ENCODE peak calls at places on chromosomes 16 and 17, in eight cellular contexts. G is colonic mucosa, M is AG10803, V is Peyer's patch, A is adrenal gland, R is tibial nerve, H is IMR-90, K is lower lobe of right lung. J is an unnamed sample.

GRCh38 chr16:65468121-65468520 is 346.3 kb upstream of the CDH11 start:
- DNase-seq in R (no peak), V (no peak), A (no peak), G (no peak), H (no peak), M (no peak), K (no peak), J (no peak)

GRCh38 chr16:81401035-81401950 is 43.3 kb upstream of the CMIP start:
- DNase-seq in G (no peak), V (peak), M (peak), A (no peak), R (no peak), K (no peak), H (peak), J (peak)

GRCh38 chr17:27810211-27810901 is 10.0 kb upstream of the NOS2 start:
- DNase-seq in A (no peak), V (no peak), H (no peak), K (no peak), G (no peak), R (no peak), M (no peak), J (no peak)

GRCh38 chr16:71479420-71479819 is 9.7 kb downstream of the ZNF19 start:
- DNase-seq in R (no peak), M (no peak), K (no peak), G (no peak), H (peak), V (no peak), A (peak), J (peak)

GRCh38 chr16:76970087-76970744 is 220.8 kb upstream of the MON1B start:
- DNase-seq in G (no peak), M (no peak), A (peak), R (no peak), H (no peak), K (no peak), V (no peak), J (peak)

GRCh38 chr16:23030001-23030400 is 119.3 kb downstream of the USP31 start:
- DNase-seq in G (no peak), M (no peak), V (no peak), A (no peak), R (no peak), H (no peak), K (no peak), J (no peak)

GRCh38 chr16:68564367-68564985 is 25.4 kb downstream of the ZFP90 start:
- DNase-seq in G (no peak), M (peak), V (no peak), H (peak), A (no peak), K (no peak), R (no peak), J (peak)

GRCh38 chr16:20762404-20763123 is 1.2 kb upstream of the ACSM3 start:
- DNase-seq in G (no peak), A (no peak), K (no peak), V (no peak), M (no peak), R (no peak), H (no peak), J (no peak)

GRCh38 chr16:73405851-73406250 is 357.9 kb upstream of the ZFHX3 start:
- DNase-seq in V (no peak), A (no peak), G (no peak), M (peak), R (no peak), H (no peak), K (no peak), J (no peak)

GRCh38 chr17:855594-855993 is 73.4 kb downstream of the MRM3 start:
- DNase-seq in M (no peak), R (no peak), V (no peak), H (no peak), A (no peak), G (no peak), K (no peak), J (no peak)

GRCh38 chr16:87418644-87419043 is 26.5 kb downstream of the MAP1LC3B start:
- DNase-seq in K (no peak), V (no peak), A (no peak), G (peak), H (no peak), R (no peak), M (no peak), J (no peak)

GRCh38 chr16:64181526-64181925 is 940.3 kb downstream of the CDH11 start:
- DNase-seq in G (no peak), M (no peak), A (no peak), V (no peak), H (no peak), K (no peak), R (no peak), J (no peak)

GRCh38 chr16:16052916-16053315 is 103.5 kb downstream of the ABCC1 start:
- DNase-seq in H (peak), A (no peak), V (no peak), M (no peak), K (no peak), R (no peak), G (no peak), J (no peak)

GRCh38 chr17:7263071-7263800 is 958 bp upstream of the CLDN7 start:
- DNase-seq in H (no peak), G (peak), R (no peak), A (no peak), V (peak), M (no peak), K (peak), J (no peak)

GRCh38 chr17:50195196-50195865 is 6.1 kb downstream of the COL1A1 start:
- DNase-seq in G (no peak), M (peak), K (peak), R (no peak), V (no peak), A (no peak), H (peak), J (no peak)
- H3K4me3 ChIP-seq in G (no peak), M (peak), K (no peak), R (no peak), V (no peak), A (no peak), H (no peak), J (no peak)

DNA sequence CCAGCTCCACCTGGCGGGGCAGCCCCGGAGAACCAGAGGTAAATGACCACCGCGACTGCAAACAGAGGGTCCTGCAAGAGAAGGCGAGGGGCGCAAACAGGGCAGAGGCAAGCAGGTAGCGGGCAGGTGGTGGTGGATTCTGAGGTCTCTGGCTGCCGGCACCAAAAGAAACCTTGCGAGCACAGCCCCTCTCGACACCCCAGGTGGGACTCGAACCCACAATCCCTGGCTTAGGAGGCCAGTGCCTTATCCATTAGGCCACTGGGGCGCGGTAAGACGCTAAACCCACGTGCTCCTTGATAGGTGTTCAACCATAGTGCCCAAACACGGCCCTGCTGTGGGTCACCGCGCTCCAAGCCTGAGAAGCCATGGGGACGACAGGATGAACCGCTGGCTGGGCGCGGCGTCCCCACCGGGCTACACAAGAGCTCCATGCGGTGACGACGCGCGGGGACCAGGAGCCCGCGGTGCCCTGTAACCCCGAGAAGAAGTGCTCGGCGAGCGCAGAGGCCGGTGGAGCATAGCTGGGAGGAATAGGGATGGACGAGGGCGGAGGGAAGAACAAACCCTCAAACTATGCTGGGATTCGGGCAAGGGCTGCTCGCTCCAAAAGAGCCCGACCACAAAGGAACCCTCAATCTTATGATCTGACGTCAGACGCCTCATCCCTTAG is 12.4 kb downstream of the ATP5PD start:
- DNase-seq in R (peak), V (peak), A (peak), K (peak), H (peak), G (peak), M (peak), J (peak)
- TF ChIP-seq CTCF in R (no peak), V (no peak), A (peak), K (no peak), H (no peak), G (no peak), M (peak), J (peak)

GRCh38 chr17:81034779-81035388 is at the start of gene BAIAP2:
- DNase-seq in K (peak), V (peak), R (peak), M (peak), G (peak), H (peak), A (peak), J (peak)

GRCh38 chr17:81035389-81036127 is 607 bp downstream of the BAIAP2 start:
- DNase-seq in R (no peak), V (no peak), A (no peak), G (no peak), M (no peak), H (no peak), K (peak), J (no peak)

GRCh38 chr17:81037026-81037782 is 2.3 kb downstream of the BAIAP2 start:
- DNase-seq in V (no peak), A (peak), H (no peak), M (no peak), R (no peak), K (peak), G (no peak), J (no peak)

GRCh38 chr17:81037783-81038733 is 3.1 kb downstream of the BAIAP2 start:
- DNase-seq in K (no peak), V (no peak), A (peak), R (no peak), G (no peak), M (no peak), H (no peak), J (no peak)

GRCh38 chr17:81036128-81036891 is 1.4 kb downstream of the BAIAP2 start:
- DNase-seq in A (no peak), G (no peak), M (no peak), R (no peak), V (no peak), K (peak), H (no peak), J (no peak)
- H3K4me3 ChIP-seq in A (peak), G (peak), M (peak), R (peak), V (peak), K (peak), H (peak), J (peak)

DNA sequence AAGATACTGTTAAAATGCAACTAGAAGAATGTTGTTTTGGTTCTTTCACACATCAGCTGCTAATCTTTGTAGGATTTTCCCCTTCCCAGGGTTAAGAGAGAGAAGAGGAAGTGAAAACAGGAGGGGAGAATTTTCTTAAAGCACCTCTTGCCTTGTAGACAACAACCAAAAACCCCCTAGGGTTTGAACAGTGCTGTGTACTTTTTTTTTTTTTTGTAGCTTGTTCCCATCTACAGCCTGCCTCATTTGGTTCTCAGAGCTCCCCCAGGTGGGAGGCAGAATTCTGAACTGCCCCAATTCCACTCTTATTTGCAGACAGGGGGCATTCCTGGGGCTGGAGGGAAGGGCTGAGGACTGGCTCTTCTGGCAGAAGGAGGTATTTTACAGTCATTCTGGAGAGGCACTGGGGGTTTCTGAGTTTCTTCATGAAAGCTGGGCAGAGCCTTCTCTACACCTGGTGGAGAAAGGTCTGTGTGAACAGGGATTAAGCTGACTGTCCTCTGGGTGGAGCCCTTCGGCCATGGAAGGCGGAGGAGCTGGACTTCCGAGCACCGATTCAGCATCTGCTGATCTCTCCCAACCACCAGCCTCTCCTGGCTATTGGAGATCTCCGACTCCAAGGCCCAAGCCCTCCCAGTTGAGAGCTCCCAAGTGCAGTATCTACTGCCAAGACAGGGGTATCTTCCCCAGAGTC is 32.2 kb downstream of the SMARCE1 start:
- DNase-seq in G (peak), A (no peak), H (peak), M (peak), V (peak), K (no peak), R (no peak), J (peak)
- TF ChIP-seq CTCF in G (peak), A (peak), H (peak), M (peak), V (peak), K (peak), R (peak), J (peak)

DNA sequence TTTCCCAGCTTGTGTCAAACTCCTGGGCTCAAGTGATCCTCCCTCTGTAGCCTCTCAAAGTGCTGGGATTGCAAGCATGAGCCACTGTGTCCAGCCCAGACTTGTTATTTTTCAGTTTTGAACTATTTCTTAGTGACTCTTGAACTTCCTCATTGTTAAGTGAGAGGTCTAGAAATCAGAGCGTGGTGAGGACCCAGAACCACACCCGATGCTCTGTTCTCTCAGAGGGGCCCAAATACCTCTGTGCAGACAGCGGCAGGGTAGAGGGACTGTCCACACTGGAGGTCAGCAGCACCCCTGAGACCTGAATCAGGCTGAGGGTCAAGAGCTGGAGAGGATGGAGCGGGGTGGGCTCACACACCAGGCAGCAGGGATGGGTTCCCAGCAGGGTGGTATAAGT is 47.7 kb upstream of the MEAK7 start:
- DNase-seq in K (peak), H (no peak), A (no peak), M (no peak), R (no peak), G (no peak), V (no peak), J (no peak)
- H3K4me3 ChIP-seq in K (no peak), H (no peak), A (no peak), M (no peak), R (no peak), G (no peak), V (no peak), J (no peak)

GRCh38 chr16:57061084-57061905 is 31.1 kb upstream of the CPNE2 start:
- DNase-seq in A (peak), M (peak), G (no peak), K (peak), R (peak), H (peak), V (peak), J (peak)

GRCh38 chr16:57062329-57062728 is 30.1 kb upstream of the CPNE2 start:
- DNase-seq in A (no peak), R (no peak), V (no peak), M (no peak), K (no peak), H (no peak), G (no peak), J (no peak)

GRCh38 chr16:57067347-57067746 is 25.0 kb upstream of the CPNE2 start:
- DNase-seq in K (no peak), R (no peak), G (no peak), H (no peak), A (no peak), M (no peak), V (no peak), J (no peak)

GRCh38 chr16:57066625-57067024 is 25.8 kb upstream of the CPNE2 start:
- DNase-seq in A (no peak), V (no peak), K (no peak), M (no peak), R (no peak), H (no peak), G (no peak), J (no peak)

GRCh38 chr16:57064995-57065394 is 27.4 kb upstream of the CPNE2 start:
- DNase-seq in A (no peak), R (no peak), H (no peak), M (no peak), K (no peak), G (no peak), V (no peak), J (no peak)
- TF ChIP-seq CTCF in A (no peak), R (no peak), H (no peak), M (no peak), K (no peak), G (no peak), V (no peak), J (no peak)

DNA sequence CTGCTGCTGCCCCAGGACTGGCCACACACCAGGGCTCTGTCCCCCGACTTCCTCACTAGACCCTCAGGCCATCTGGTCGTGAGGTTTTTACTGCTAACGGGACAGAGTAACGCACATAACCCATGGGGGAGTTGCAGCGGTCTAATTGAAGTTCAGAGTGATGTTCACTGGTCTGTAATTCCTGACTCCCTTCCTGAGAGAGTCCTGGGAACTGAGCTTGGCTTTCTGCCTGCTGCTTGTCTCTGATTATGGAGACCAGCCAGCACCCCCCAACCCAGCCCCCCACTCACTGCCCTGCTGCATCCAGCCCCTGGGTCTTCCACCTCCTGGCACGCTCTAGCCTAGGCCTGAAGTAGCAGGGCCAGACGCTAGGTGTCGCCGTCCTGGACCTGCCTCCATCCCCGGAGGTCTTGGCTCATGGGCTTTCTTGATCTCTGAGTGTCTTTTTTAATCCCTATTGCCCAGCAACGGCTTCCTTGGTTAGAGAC is 192.9 kb downstream of the CCDC182 start:
- DNase-seq in A (no peak), K (no peak), R (no peak), M (no peak), H (no peak), G (no peak), V (peak), J (peak)
- H3K4me3 ChIP-seq in A (no peak), K (no peak), R (no peak), M (no peak), H (no peak), G (no peak), V (no peak), J (no peak)

J was measured in fibroblast of pulmonary artery.